ENCODE peak calls at places on chromosomes 11 and 22, in eight cellular contexts. X, P, L, Z, V, U, J and W are unnamed samples.

GRCh38 chr11:81772161-81772560 is 961.5 kb downstream of the FAM181B start:
- DNase-seq in X (no peak), P (no peak), L (no peak), Z (no peak), V (no peak), U (no peak), J (no peak), W (no peak)

GRCh38 chr11:94134651-94135512 is 6.2 kb downstream of the PANX1 start:
- DNase-seq in X (no peak), P (peak; percentile 76), L (no peak), Z (peak; percentile 21), V (no peak), U (peak; percentile 55), J (peak; percentile 87), W (peak; percentile 73)

GRCh38 chr11:130295657-130296056 is 19.1 kb downstream of the ZBTB44 start:
- DNase-seq in X (no peak), P (no peak), L (no peak), Z (no peak), V (no peak), U (no peak), J (no peak), W (no peak)

GRCh38 chr11:89405629-89406028 is 85.5 kb downstream of the NOX4 start:
- DNase-seq in X (no peak), P (no peak), L (peak; percentile 6), Z (no peak), V (peak; percentile 30), U (no peak), J (no peak), W (no peak)

GRCh38 chr22:19965771-19966709 is 24.4 kb upstream of the TXNRD2 start:
- DNase-seq in X (no peak), P (no peak), L (no peak), Z (peak; percentile 71), V (no peak), U (no peak), J (no peak), W (no peak)

GRCh38 chr11:44623321-44623715 is 57.9 kb downstream of the CD82 start:
- DNase-seq in X (no peak), P (peak; percentile 25), L (no peak), Z (peak; percentile 16), V (no peak), U (peak; percentile 4), J (peak; percentile 55), W (no peak)

GRCh38 chr22:50733521-50734342 is 4.3 kb upstream of the ACR start:
- DNase-seq in X (no peak), P (peak; percentile 16), L (no peak), Z (no peak), V (no peak), U (peak; percentile 5), J (peak; percentile 52), W (peak; percentile 16)

GRCh38 chr11:64865286-64866172 is 12.9 kb downstream of the EHD1 start:
- DNase-seq in X (no peak), P (no peak), L (no peak), Z (peak; percentile 19), V (no peak), U (no peak), J (no peak), W (no peak)

GRCh38 chr11:111514216-111515031 is at the start of gene HOATZ:
- DNase-seq in X (no peak), P (no peak), L (no peak), Z (peak; percentile 46), V (peak; percentile 54), U (no peak), J (no peak), W (no peak)

GRCh38 chr11:78037056-78037455 is 14.0 kb upstream of the KCTD14 start:
- DNase-seq in X (no peak), P (no peak), L (no peak), Z (no peak), V (no peak), U (peak; percentile 71), J (no peak), W (no peak)

GRCh38 chr22:42895541-42895981 is 38.5 kb upstream of the ARFGAP3 start:
- DNase-seq in X (no peak), P (no peak), L (no peak), Z (peak; percentile 17), V (no peak), U (no peak), J (no peak), W (no peak)

GRCh38 chr22:33385611-33386010 is 327.4 kb upstream of the SYN3 start:
- DNase-seq in X (no peak), P (no peak), L (no peak), Z (no peak), V (no peak), U (no peak), J (no peak), W (no peak)

GRCh38 chr11:12287374-12288211 is 89.8 kb upstream of the PARVA start:
- DNase-seq in X (no peak), P (peak; percentile 58), L (peak; percentile 78), Z (no peak), V (peak; percentile 80), U (peak; percentile 48), J (peak; percentile 93), W (no peak)

GRCh38 chr22:22235564-22235963 is 9.0 kb upstream of the VPREB1 start:
- DNase-seq in X (no peak), P (no peak), L (no peak), Z (peak; percentile 53), V (no peak), U (peak; percentile 46), J (no peak), W (no peak)

GRCh38 chr11:17010851-17011420 is 3.3 kb downstream of the PLEKHA7 start:
- DNase-seq in X (no peak), P (no peak), L (no peak), Z (no peak), V (no peak), U (no peak), J (peak; percentile 54), W (no peak)

GRCh38 chr11:63012450-63013238 is 3.0 kb downstream of the SLC22A8 start:
- DNase-seq in X (no peak), P (no peak), L (no peak), Z (no peak), V (peak; percentile 25), U (no peak), J (peak; percentile 20), W (no peak)

GRCh38 chr11:17985517-17985916 is 27.3 kb downstream of the SERGEF start:
- DNase-seq in X (no peak), P (no peak), L (peak; percentile 51), Z (peak; percentile 67), V (peak; percentile 11), U (no peak), J (no peak), W (no peak)

GRCh38 chr11:108221981-108222685 is at the start of gene NPAT:
- DNase-seq in X (no peak), P (no peak), L (no peak), Z (no peak), V (no peak), U (no peak), J (no peak), W (no peak)

GRCh38 chr11:119371778-119372182 is 9.7 kb downstream of the USP2 start:
- DNase-seq in X (no peak), P (no peak), L (no peak), Z (peak; percentile 28), V (no peak), U (no peak), J (no peak), W (no peak)

GRCh38 chr11:33747969-33748368 is 11.7 kb upstream of the CD59 start:
- DNase-seq in X (no peak), P (no peak), L (no peak), Z (no peak), V (no peak), U (no peak), J (no peak), W (no peak)

GRCh38 chr11:119130662-119131061 is 9.3 kb downstream of the HINFP start:
- DNase-seq in X (no peak), P (no peak), L (no peak), Z (no peak), V (no peak), U (no peak), J (no peak), W (no peak)

GRCh38 chr11:65879622-65880021 is at the start of gene CTSW:
- DNase-seq in X (no peak), P (no peak), L (no peak), Z (no peak), V (no peak), U (no peak), J (no peak), W (no peak)

DNA sequence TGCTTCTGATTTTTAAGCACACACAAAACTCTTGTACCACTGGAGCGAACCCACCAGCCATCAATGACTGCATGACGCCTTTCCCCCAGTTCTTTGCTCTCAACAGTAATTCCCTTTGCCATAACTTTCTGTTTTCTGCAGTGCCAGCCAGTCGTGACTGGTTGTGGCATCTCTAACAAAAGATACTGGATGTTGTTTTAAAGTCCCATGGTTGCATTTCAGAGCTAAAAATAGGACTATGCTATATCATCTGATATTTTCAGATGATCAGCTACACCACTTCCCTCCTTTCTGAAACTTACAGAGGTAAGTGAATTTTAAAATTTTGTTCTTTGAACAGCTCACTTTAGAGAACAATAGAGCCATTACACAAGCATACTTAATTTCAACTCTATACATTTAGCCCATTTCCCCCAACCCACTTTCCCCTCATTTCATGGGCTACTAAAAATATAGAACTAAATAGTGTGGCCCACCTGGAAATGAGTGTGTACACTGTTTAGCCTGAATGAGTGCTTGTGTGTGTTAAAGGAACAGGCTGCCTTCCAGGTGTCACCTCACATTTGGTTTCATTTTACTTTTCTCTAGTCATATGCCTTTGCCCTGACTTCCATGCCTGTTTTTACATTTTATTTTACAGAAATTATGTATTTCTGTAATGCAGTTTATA is 136.9 kb upstream of the ZC3H12C start:
- DNase-seq in X (no peak), P (no peak), L (no peak), Z (no peak), V (no peak), U (no peak), J (no peak), W (no peak)
- H3K4me3 ChIP-seq in X (no peak overlapping the region), P (no peak overlapping the region), L (no peak overlapping the region), Z (no peak overlapping the region), V (no peak overlapping the region), U (no peak overlapping the region), J (no peak overlapping the region), W (no peak overlapping the region)

DNA sequence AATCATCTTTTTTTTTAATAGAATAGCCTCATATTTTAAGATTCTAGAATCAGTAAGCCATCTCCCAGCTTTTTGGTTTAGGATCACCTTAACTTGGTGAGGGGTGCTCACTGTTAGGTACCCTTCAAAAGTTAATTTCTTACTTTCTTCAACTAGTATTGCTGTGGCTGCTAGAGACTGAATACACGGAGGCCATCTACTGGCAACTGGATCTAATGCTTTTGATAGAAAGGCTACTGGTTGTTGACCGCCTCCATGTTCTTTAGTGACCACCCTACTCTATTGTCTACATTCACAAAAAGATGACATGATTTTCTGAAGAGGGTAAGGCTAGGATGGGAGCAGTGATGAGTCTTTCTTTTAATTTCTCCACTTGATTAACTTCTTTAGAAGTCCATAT is 16.7 kb upstream of the ALDH3B2 start:
- DNase-seq in X (no peak), P (no peak), L (no peak), Z (no peak), V (peak; percentile 22), U (no peak), J (no peak), W (no peak)
- TF ChIP-seq CTCF in X (no peak), P (peak; percentile 21), L (peak; percentile 22), Z (no peak), V (peak; percentile 27), U (no peak), J (no peak), W (peak; percentile 37)

GRCh38 chr11:24198458-24198857 is 298.4 kb upstream of the LUZP2 start:
- DNase-seq in X (no peak), P (no peak), L (no peak), Z (no peak), V (no peak), U (no peak), J (no peak), W (no peak)
- H3K27ac ChIP-seq in X (no peak overlapping the region), P (no peak overlapping the region), L (no peak overlapping the region), Z (no peak overlapping the region), V (no peak overlapping the region), U (no peak overlapping the region), J (no peak overlapping the region), W (no peak overlapping the region)

GRCh38 chr11:47202569-47202968 is 12.2 kb upstream of the DDB2 start:
- DNase-seq in X (no peak), P (no peak), L (no peak), Z (no peak), V (no peak), U (no peak), J (no peak), W (no peak)
- H3K4me3 ChIP-seq in X (no peak overlapping the region), P (no peak overlapping the region), L (no peak overlapping the region), Z (no peak overlapping the region), V (no peak overlapping the region), U (no peak overlapping the region), J (no peak overlapping the region), W (no peak overlapping the region)